ENCODE peak calls at places on chromosome 14, in eight cellular contexts. One of them, this sample, is unnamed.

GRCh38 chr14:97625512-97625911 is 828.3 kb downstream of the VRK1 start:
- DNase-seq in GM10248: no peak
- DNase-seq in endothelial cell of umbilical vein: no peak
- DNase-seq in Caco-2: no peak
- DNase-seq in esophagus squamous epithelium: no peak
- DNase-seq in astrocyte of the cerebellum: no peak
- DNase-seq in Panc1: no peak
- DNase-seq in body of pancreas: no peak
- DNase-seq in this sample: no peak

GRCh38 chr14:75258079-75258802 is 20.4 kb upstream of the FOS start:
- DNase-seq in Caco-2: no peak
- DNase-seq in GM10248: no peak
- DNase-seq in endothelial cell of umbilical vein: no peak
- DNase-seq in astrocyte of the cerebellum: no peak
- DNase-seq in esophagus squamous epithelium: no peak
- DNase-seq in body of pancreas: peak
- DNase-seq in Panc1: no peak
- DNase-seq in this sample: no peak

GRCh38 chr14:28494196-28494595 is 272.4 kb upstream of the FOXG1 start:
- DNase-seq in GM10248: no peak
- DNase-seq in esophagus squamous epithelium: no peak
- DNase-seq in astrocyte of the cerebellum: no peak
- DNase-seq in body of pancreas: no peak
- DNase-seq in Panc1: peak
- DNase-seq in endothelial cell of umbilical vein: no peak
- DNase-seq in Caco-2: no peak
- DNase-seq in this sample: no peak

GRCh38 chr14:79585845-79586244 is 625.5 kb downstream of the DIO2 start:
- DNase-seq in body of pancreas: peak
- DNase-seq in esophagus squamous epithelium: no peak
- DNase-seq in endothelial cell of umbilical vein: no peak
- DNase-seq in Panc1: no peak
- DNase-seq in Caco-2: no peak
- DNase-seq in GM10248: no peak
- DNase-seq in astrocyte of the cerebellum: peak
- DNase-seq in this sample: no peak

GRCh38 chr14:75150150-75150549 is 23.3 kb upstream of the NEK9 start:
- DNase-seq in Caco-2: no peak
- DNase-seq in Panc1: no peak
- DNase-seq in astrocyte of the cerebellum: no peak
- DNase-seq in GM10248: no peak
- DNase-seq in endothelial cell of umbilical vein: no peak
- DNase-seq in body of pancreas: no peak
- DNase-seq in esophagus squamous epithelium: no peak
- DNase-seq in this sample: no peak

GRCh38 chr14:81401420-81402122 is 1.4 kb upstream of the STON2 start:
- DNase-seq in Panc1: no peak
- DNase-seq in endothelial cell of umbilical vein: no peak
- DNase-seq in Caco-2: no peak
- DNase-seq in esophagus squamous epithelium: no peak
- DNase-seq in astrocyte of the cerebellum: peak
- DNase-seq in body of pancreas: no peak
- DNase-seq in GM10248: no peak
- DNase-seq in this sample: no peak

GRCh38 chr14:31205681-31206535 is 1.7 kb downstream of the HECTD1 start:
- DNase-seq in astrocyte of the cerebellum: no peak
- DNase-seq in GM10248: no peak
- DNase-seq in Caco-2: no peak
- DNase-seq in endothelial cell of umbilical vein: peak
- DNase-seq in Panc1: no peak
- DNase-seq in esophagus squamous epithelium: no peak
- DNase-seq in body of pancreas: no peak
- DNase-seq in this sample: peak

GRCh38 chr14:66315548-66315947 is 170.6 kb upstream of the CCDC196 start:
- DNase-seq in body of pancreas: no peak
- DNase-seq in Caco-2: no peak
- DNase-seq in Panc1: no peak
- DNase-seq in endothelial cell of umbilical vein: no peak
- DNase-seq in astrocyte of the cerebellum: no peak
- DNase-seq in GM10248: no peak
- DNase-seq in esophagus squamous epithelium: no peak
- DNase-seq in this sample: no peak

GRCh38 chr14:21428930-21429329 is 27.0 kb downstream of the CHD8 start:
- DNase-seq in Panc1: no peak
- DNase-seq in endothelial cell of umbilical vein: no peak
- DNase-seq in Caco-2: no peak
- DNase-seq in esophagus squamous epithelium: no peak
- DNase-seq in GM10248: no peak
- DNase-seq in body of pancreas: peak
- DNase-seq in astrocyte of the cerebellum: no peak
- DNase-seq in this sample: no peak

GRCh38 chr14:80522936-80523335 is 311.6 kb upstream of the DIO2 start:
- DNase-seq in Panc1: no peak
- DNase-seq in GM10248: no peak
- DNase-seq in Caco-2: no peak
- DNase-seq in esophagus squamous epithelium: no peak
- DNase-seq in body of pancreas: no peak
- DNase-seq in astrocyte of the cerebellum: no peak
- DNase-seq in endothelial cell of umbilical vein: peak
- DNase-seq in this sample: no peak

GRCh38 chr14:59679872-59680271 is 103.3 kb upstream of the CCDC175 start:
- DNase-seq in Panc1: no peak
- DNase-seq in astrocyte of the cerebellum: no peak
- DNase-seq in body of pancreas: peak
- DNase-seq in endothelial cell of umbilical vein: no peak
- DNase-seq in esophagus squamous epithelium: no peak
- DNase-seq in GM10248: no peak
- DNase-seq in Caco-2: no peak
- DNase-seq in this sample: no peak

GRCh38 chr14:21063479-21063878 is 5.9 kb downstream of the RNASE8 start:
- DNase-seq in GM10248: no peak
- DNase-seq in astrocyte of the cerebellum: peak
- DNase-seq in endothelial cell of umbilical vein: no peak
- DNase-seq in body of pancreas: peak
- DNase-seq in Caco-2: no peak
- DNase-seq in esophagus squamous epithelium: no peak
- DNase-seq in Panc1: no peak
- DNase-seq in this sample: no peak

GRCh38 chr14:35215110-35215872 is 76.9 kb upstream of the PSMA6 start:
- DNase-seq in endothelial cell of umbilical vein: peak
- DNase-seq in body of pancreas: no peak
- DNase-seq in GM10248: peak
- DNase-seq in astrocyte of the cerebellum: peak
- DNase-seq in Panc1: no peak
- DNase-seq in esophagus squamous epithelium: no peak
- DNase-seq in Caco-2: no peak
- DNase-seq in this sample: no peak

GRCh38 chr14:55843718-55844403 is 263.9 kb downstream of the KTN1 start:
- DNase-seq in GM10248: no peak
- DNase-seq in Panc1: no peak
- DNase-seq in esophagus squamous epithelium: no peak
- DNase-seq in astrocyte of the cerebellum: no peak
- DNase-seq in endothelial cell of umbilical vein: peak
- DNase-seq in Caco-2: no peak
- DNase-seq in body of pancreas: no peak
- DNase-seq in this sample: no peak

GRCh38 chr14:55841625-55842024 is 261.6 kb downstream of the KTN1 start:
- DNase-seq in body of pancreas: no peak
- DNase-seq in astrocyte of the cerebellum: no peak
- DNase-seq in GM10248: no peak
- DNase-seq in Caco-2: no peak
- DNase-seq in Panc1: no peak
- DNase-seq in esophagus squamous epithelium: no peak
- DNase-seq in endothelial cell of umbilical vein: no peak
- DNase-seq in this sample: no peak

GRCh38 chr14:55837467-55837866 is 257.5 kb downstream of the KTN1 start:
- DNase-seq in Caco-2: no peak
- DNase-seq in astrocyte of the cerebellum: no peak
- DNase-seq in esophagus squamous epithelium: no peak
- DNase-seq in GM10248: no peak
- DNase-seq in body of pancreas: no peak
- DNase-seq in Panc1: no peak
- DNase-seq in endothelial cell of umbilical vein: no peak
- DNase-seq in this sample: no peak

GRCh38 chr14:55838529-55839052 is 258.6 kb downstream of the KTN1 start:
- DNase-seq in endothelial cell of umbilical vein: no peak
- DNase-seq in Caco-2: no peak
- DNase-seq in body of pancreas: no peak
- DNase-seq in Panc1: no peak
- DNase-seq in GM10248: no peak
- DNase-seq in esophagus squamous epithelium: no peak
- DNase-seq in astrocyte of the cerebellum: no peak
- DNase-seq in this sample: no peak

GRCh38 chr14:55840821-55841220 is 260.8 kb downstream of the KTN1 start:
- DNase-seq in GM10248: no peak
- DNase-seq in esophagus squamous epithelium: no peak
- DNase-seq in astrocyte of the cerebellum: no peak
- DNase-seq in body of pancreas: no peak
- DNase-seq in endothelial cell of umbilical vein: no peak
- DNase-seq in Caco-2: no peak
- DNase-seq in Panc1: no peak
- DNase-seq in this sample: no peak
- TF ChIP-seq CTCF in GM10248: no peak
- TF ChIP-seq CTCF in esophagus squamous epithelium: no peak
- TF ChIP-seq CTCF in astrocyte of the cerebellum: no peak
- TF ChIP-seq CTCF in body of pancreas: no peak
- TF ChIP-seq CTCF in endothelial cell of umbilical vein: no peak
- TF ChIP-seq CTCF in Caco-2: no peak
- TF ChIP-seq CTCF in Panc1: no peak
- TF ChIP-seq CTCF in this sample: no peak

GRCh38 chr14:64801800-64802199 is 77.9 kb downstream of the SPTB start:
- DNase-seq in esophagus squamous epithelium: no peak
- DNase-seq in Caco-2: no peak
- DNase-seq in body of pancreas: no peak
- DNase-seq in GM10248: peak
- DNase-seq in endothelial cell of umbilical vein: peak
- DNase-seq in Panc1: no peak
- DNase-seq in astrocyte of the cerebellum: no peak
- DNase-seq in this sample: no peak
- TF ChIP-seq CTCF in esophagus squamous epithelium: no peak
- TF ChIP-seq CTCF in Caco-2: peak
- TF ChIP-seq CTCF in body of pancreas: no peak
- TF ChIP-seq CTCF in GM10248: peak
- TF ChIP-seq CTCF in endothelial cell of umbilical vein: peak
- TF ChIP-seq CTCF in Panc1: peak
- TF ChIP-seq CTCF in astrocyte of the cerebellum: peak
- TF ChIP-seq CTCF in this sample: peak

DNA sequence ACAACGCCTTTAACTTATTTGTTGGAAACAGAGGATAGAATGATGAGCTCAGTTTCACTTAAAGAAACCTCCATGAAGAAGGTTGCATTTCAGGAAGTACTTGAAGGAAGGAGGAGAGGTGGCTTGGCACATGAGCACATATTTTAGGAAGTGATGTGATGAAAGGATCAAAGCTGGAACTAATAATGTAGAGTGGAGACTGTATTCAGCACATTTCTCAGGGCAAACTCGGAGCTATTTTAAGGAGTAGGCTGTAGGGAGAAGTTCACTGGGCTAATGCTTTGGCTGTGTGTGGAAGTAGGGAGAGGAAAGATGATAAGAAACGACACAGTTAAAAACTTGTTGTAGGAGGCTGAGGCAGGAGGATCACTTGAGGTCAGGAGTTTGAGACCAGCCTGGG is 272.8 kb downstream of the AKAP6 start:
- DNase-seq in body of pancreas: no peak
- DNase-seq in Caco-2: no peak
- DNase-seq in endothelial cell of umbilical vein: no peak
- DNase-seq in Panc1: no peak
- DNase-seq in astrocyte of the cerebellum: no peak
- DNase-seq in GM10248: no peak
- DNase-seq in esophagus squamous epithelium: no peak
- DNase-seq in this sample: no peak
- TF ChIP-seq CTCF in body of pancreas: no peak
- TF ChIP-seq CTCF in Caco-2: no peak
- TF ChIP-seq CTCF in endothelial cell of umbilical vein: no peak
- TF ChIP-seq CTCF in Panc1: no peak
- TF ChIP-seq CTCF in astrocyte of the cerebellum: no peak
- TF ChIP-seq CTCF in GM10248: no peak
- TF ChIP-seq CTCF in esophagus squamous epithelium: no peak
- TF ChIP-seq CTCF in this sample: no peak

GRCh38 chr14:57512221-57512620 is 18.6 kb upstream of the CCDC198 start:
- DNase-seq in Caco-2: no peak
- DNase-seq in astrocyte of the cerebellum: no peak
- DNase-seq in body of pancreas: no peak
- DNase-seq in GM10248: no peak
- DNase-seq in Panc1: no peak
- DNase-seq in esophagus squamous epithelium: no peak
- DNase-seq in endothelial cell of umbilical vein: no peak
- DNase-seq in this sample: no peak
- TF ChIP-seq CTCF in Caco-2: no peak
- TF ChIP-seq CTCF in astrocyte of the cerebellum: no peak
- TF ChIP-seq CTCF in body of pancreas: no peak
- TF ChIP-seq CTCF in GM10248: no peak
- TF ChIP-seq CTCF in Panc1: no peak
- TF ChIP-seq CTCF in esophagus squamous epithelium: no peak
- TF ChIP-seq CTCF in endothelial cell of umbilical vein: no peak
- TF ChIP-seq CTCF in this sample: no peak

GRCh38 chr14:29710015-29710414 is 217.6 kb downstream of the PRKD1 start:
- DNase-seq in Panc1: no peak
- DNase-seq in body of pancreas: no peak
- DNase-seq in esophagus squamous epithelium: no peak
- DNase-seq in astrocyte of the cerebellum: no peak
- DNase-seq in GM10248: no peak
- DNase-seq in Caco-2: no peak
- DNase-seq in endothelial cell of umbilical vein: peak
- DNase-seq in this sample: no peak
- TF ChIP-seq CTCF in Panc1: peak
- TF ChIP-seq CTCF in body of pancreas: peak
- TF ChIP-seq CTCF in esophagus squamous epithelium: no peak
- TF ChIP-seq CTCF in astrocyte of the cerebellum: peak
- TF ChIP-seq CTCF in GM10248: no peak
- TF ChIP-seq CTCF in Caco-2: peak
- TF ChIP-seq CTCF in endothelial cell of umbilical vein: no peak
- TF ChIP-seq CTCF in this sample: no peak

GRCh38 chr14:54459106-54459505 is 17.9 kb upstream of the CNIH1 start:
- DNase-seq in Panc1: no peak
- DNase-seq in GM10248: no peak
- DNase-seq in endothelial cell of umbilical vein: no peak
- DNase-seq in body of pancreas: no peak
- DNase-seq in astrocyte of the cerebellum: no peak
- DNase-seq in Caco-2: no peak
- DNase-seq in esophagus squamous epithelium: no peak
- DNase-seq in this sample: no peak
- TF ChIP-seq CTCF in Panc1: no peak
- TF ChIP-seq CTCF in GM10248: no peak
- TF ChIP-seq CTCF in endothelial cell of umbilical vein: no peak
- TF ChIP-seq CTCF in body of pancreas: no peak
- TF ChIP-seq CTCF in astrocyte of the cerebellum: no peak
- TF ChIP-seq CTCF in Caco-2: no peak
- TF ChIP-seq CTCF in esophagus squamous epithelium: no peak
- TF ChIP-seq CTCF in this sample: no peak

GRCh38 chr14:39956372-39956771 is 524.1 kb upstream of the FBXO33 start:
- DNase-seq in esophagus squamous epithelium: no peak
- DNase-seq in astrocyte of the cerebellum: no peak
- DNase-seq in Caco-2: no peak
- DNase-seq in body of pancreas: no peak
- DNase-seq in endothelial cell of umbilical vein: no peak
- DNase-seq in Panc1: no peak
- DNase-seq in GM10248: no peak
- DNase-seq in this sample: no peak
- TF ChIP-seq CTCF in esophagus squamous epithelium: no peak
- TF ChIP-seq CTCF in astrocyte of the cerebellum: no peak
- TF ChIP-seq CTCF in Caco-2: no peak
- TF ChIP-seq CTCF in body of pancreas: no peak
- TF ChIP-seq CTCF in endothelial cell of umbilical vein: no peak
- TF ChIP-seq CTCF in Panc1: no peak
- TF ChIP-seq CTCF in GM10248: no peak
- TF ChIP-seq CTCF in this sample: peak

GRCh38 chr14:49767473-49768300 is at the start of gene KLHDC2:
- DNase-seq in Panc1: no peak
- DNase-seq in endothelial cell of umbilical vein: peak
- DNase-seq in body of pancreas: peak
- DNase-seq in esophagus squamous epithelium: peak
- DNase-seq in Caco-2: peak
- DNase-seq in astrocyte of the cerebellum: peak
- DNase-seq in GM10248: peak
- DNase-seq in this sample: peak
- TF ChIP-seq CTCF in Panc1: peak
- TF ChIP-seq CTCF in endothelial cell of umbilical vein: peak
- TF ChIP-seq CTCF in body of pancreas: no peak
- TF ChIP-seq CTCF in esophagus squamous epithelium: no peak
- TF ChIP-seq CTCF in Caco-2: no peak
- TF ChIP-seq CTCF in astrocyte of the cerebellum: no peak
- TF ChIP-seq CTCF in GM10248: peak
- TF ChIP-seq CTCF in this sample: peak

This sample was measured in LNCaP clone FGC.